ENCODE peak calls at places on chromosomes 2 and 18, in eight cellular contexts. F is left ventricle myocardium inferior; K is pulmonary artery endothelial cell; M is RKO; C is nucleus accumbens; D is GM12865; H is activated CD4-positive, CD25-positive, alpha-beta regulatory T cell; J is anterior cingulate cortex. Q is an unnamed sample.

GRCh38 chr2:101418704-101419663 is 31.7 kb upstream of the CREG2 start:
- DNase-seq in C (no peak), J (no peak), D (peak; percentile 63), F (no peak), M (peak; percentile 68), K (peak; percentile 33), H (peak; percentile 27), Q (peak; percentile 16)

GRCh38 chr2:68423966-68424650 is 43.0 kb downstream of the FBXO48 start:
- DNase-seq in J (no peak), K (no peak), M (no peak), D (peak; percentile 90), C (no peak), F (no peak), H (no peak), Q (peak; percentile 32)

GRCh38 chr2:109415460-109416004 is 198.2 kb downstream of the SEPTIN10 start:
- DNase-seq in H (no peak), D (no peak), K (no peak), M (no peak), C (no peak), F (no peak), J (no peak), Q (no peak)

GRCh38 chr2:136381722-136382633 is 264.0 kb upstream of the CXCR4 start:
- DNase-seq in H (peak; percentile 34), K (no peak), J (no peak), C (no peak), F (no peak), D (peak; percentile 94), M (no peak), Q (peak; percentile 40)

GRCh38 chr2:171952748-171953147 is 30.5 kb downstream of the HAT1 start:
- DNase-seq in H (no peak), J (no peak), C (no peak), F (no peak), D (no peak), M (no peak), K (no peak), Q (no peak)

GRCh38 chr2:188403676-188404075 is 112.0 kb downstream of the GULP1 start:
- DNase-seq in J (no peak), D (no peak), F (no peak), M (no peak), H (no peak), K (no peak), C (no peak), Q (no peak)

GRCh38 chr2:120029672-120030640 is 17.1 kb downstream of the EPB41L5 start:
- DNase-seq in M (no peak), K (no peak), D (no peak), H (no peak), C (no peak), F (no peak), J (no peak), Q (no peak)

GRCh38 chr18:2681993-2682603 is 26.6 kb downstream of the SMCHD1 start:
- DNase-seq in K (no peak), C (no peak), F (no peak), D (no peak), J (no peak), M (no peak), H (no peak), Q (no peak)

GRCh38 chr18:5626130-5626880 is 82.5 kb upstream of the EPB41L3 start:
- DNase-seq in J (no peak), H (no peak), M (no peak), F (no peak), D (no peak), C (no peak), K (no peak), Q (no peak)

GRCh38 chr2:126635281-126635680 is 20.7 kb upstream of the GYPC start:
- DNase-seq in D (no peak), M (no peak), C (no peak), J (no peak), K (no peak), F (no peak), H (no peak), Q (no peak)

GRCh38 chr2:157592983-157593382 is 35.7 kb downstream of the ACVR1C start:
- DNase-seq in D (peak; percentile 11), K (no peak), J (no peak), C (no peak), F (no peak), H (no peak), M (peak; percentile 19), Q (no peak)

GRCh38 chr2:128347701-128348504 is 29.2 kb upstream of the HS6ST1 start:
- DNase-seq in H (no peak), J (peak; percentile 52), F (peak; percentile 75), M (no peak), C (peak; percentile 25), K (no peak), D (no peak), Q (no peak)

GRCh38 chr2:195319112-195319460 is 337.9 kb upstream of the SLC39A10 start:
- DNase-seq in H (no peak), F (no peak), J (no peak), K (no peak), D (no peak), C (no peak), M (peak; percentile 41), Q (no peak)